ENCODE peak calls at places on chromosomes 13 and 19, in ten cellular contexts. One of them, this sample, is unnamed.

GRCh38 chr19:16013851-16014840 is 62.1 kb upstream of the TPM4 start:
- DNase-seq in GM04504: no peak
- DNase-seq in occipital lobe: no peak
- DNase-seq in ACHN: no peak
- DNase-seq in NCI-H510A: no peak
- DNase-seq in GM12865: no peak
- DNase-seq in activated CD8-positive, alpha-beta memory T cell treated with anti-CD3 and anti-CD28 coated beads for 24 hours: no peak
- DNase-seq in GM12892: no peak
- DNase-seq in pulmonary artery endothelial cell: no peak
- DNase-seq in stimulated activated CD4-positive, alpha-beta T cell treated with anti-CD3 and anti-CD28 coated beads, Interleukin-2, amount 100 ng/mL, for 48 hours: no peak
- DNase-seq in this sample: no peak

GRCh38 chr19:5968431-5969373 is 9.2 kb downstream of the RANBP3 start:
- DNase-seq in GM12865: no peak
- DNase-seq in NCI-H510A: peak
- DNase-seq in GM12892: no peak
- DNase-seq in pulmonary artery endothelial cell: no peak
- DNase-seq in activated CD8-positive, alpha-beta memory T cell treated with anti-CD3 and anti-CD28 coated beads for 24 hours: no peak
- DNase-seq in stimulated activated CD4-positive, alpha-beta T cell treated with anti-CD3 and anti-CD28 coated beads, Interleukin-2, amount 100 ng/mL, for 48 hours: no peak
- DNase-seq in GM04504: no peak
- DNase-seq in ACHN: no peak
- DNase-seq in occipital lobe: no peak
- DNase-seq in this sample: peak

GRCh38 chr13:52022355-52022754 is 2.1 kb upstream of the UTP14C start:
- DNase-seq in stimulated activated CD4-positive, alpha-beta T cell treated with anti-CD3 and anti-CD28 coated beads, Interleukin-2, amount 100 ng/mL, for 48 hours: no peak
- DNase-seq in activated CD8-positive, alpha-beta memory T cell treated with anti-CD3 and anti-CD28 coated beads for 24 hours: no peak
- DNase-seq in GM12865: no peak
- DNase-seq in occipital lobe: no peak
- DNase-seq in NCI-H510A: no peak
- DNase-seq in ACHN: no peak
- DNase-seq in GM04504: no peak
- DNase-seq in pulmonary artery endothelial cell: no peak
- DNase-seq in GM12892: no peak
- DNase-seq in this sample: no peak

GRCh38 chr19:28609091-28609755 is 603.7 kb downstream of the UQCRFS1 start:
- DNase-seq in GM12865: no peak
- DNase-seq in pulmonary artery endothelial cell: no peak
- DNase-seq in ACHN: no peak
- DNase-seq in GM12892: no peak
- DNase-seq in GM04504: no peak
- DNase-seq in activated CD8-positive, alpha-beta memory T cell treated with anti-CD3 and anti-CD28 coated beads for 24 hours: no peak
- DNase-seq in stimulated activated CD4-positive, alpha-beta T cell treated with anti-CD3 and anti-CD28 coated beads, Interleukin-2, amount 100 ng/mL, for 48 hours: no peak
- DNase-seq in occipital lobe: no peak
- DNase-seq in NCI-H510A: no peak
- DNase-seq in this sample: no peak

GRCh38 chr13:27659466-27659865 is 37.8 kb downstream of the POLR1D start:
- DNase-seq in stimulated activated CD4-positive, alpha-beta T cell treated with anti-CD3 and anti-CD28 coated beads, Interleukin-2, amount 100 ng/mL, for 48 hours: no peak
- DNase-seq in GM12865: no peak
- DNase-seq in NCI-H510A: no peak
- DNase-seq in activated CD8-positive, alpha-beta memory T cell treated with anti-CD3 and anti-CD28 coated beads for 24 hours: no peak
- DNase-seq in pulmonary artery endothelial cell: no peak
- DNase-seq in GM04504: no peak
- DNase-seq in GM12892: no peak
- DNase-seq in ACHN: no peak
- DNase-seq in occipital lobe: no peak
- DNase-seq in this sample: no peak

GRCh38 chr13:47337781-47338507 is 441.1 kb upstream of the HTR2A start:
- DNase-seq in occipital lobe: no peak
- DNase-seq in activated CD8-positive, alpha-beta memory T cell treated with anti-CD3 and anti-CD28 coated beads for 24 hours: no peak
- DNase-seq in GM04504: no peak
- DNase-seq in NCI-H510A: no peak
- DNase-seq in GM12892: no peak
- DNase-seq in ACHN: no peak
- DNase-seq in stimulated activated CD4-positive, alpha-beta T cell treated with anti-CD3 and anti-CD28 coated beads, Interleukin-2, amount 100 ng/mL, for 48 hours: no peak
- DNase-seq in pulmonary artery endothelial cell: no peak
- DNase-seq in GM12865: no peak
- DNase-seq in this sample: no peak

GRCh38 chr19:38642176-38642575 is 5.3 kb upstream of the ACTN4 start:
- DNase-seq in NCI-H510A: no peak
- DNase-seq in activated CD8-positive, alpha-beta memory T cell treated with anti-CD3 and anti-CD28 coated beads for 24 hours: no peak
- DNase-seq in GM04504: no peak
- DNase-seq in GM12865: no peak
- DNase-seq in pulmonary artery endothelial cell: no peak
- DNase-seq in stimulated activated CD4-positive, alpha-beta T cell treated with anti-CD3 and anti-CD28 coated beads, Interleukin-2, amount 100 ng/mL, for 48 hours: no peak
- DNase-seq in ACHN: no peak
- DNase-seq in occipital lobe: no peak
- DNase-seq in GM12892: no peak
- DNase-seq in this sample: no peak

GRCh38 chr19:23917856-23918255 is 3.2 kb downstream of the ZNF726 start:
- DNase-seq in stimulated activated CD4-positive, alpha-beta T cell treated with anti-CD3 and anti-CD28 coated beads, Interleukin-2, amount 100 ng/mL, for 48 hours: no peak
- DNase-seq in GM04504: no peak
- DNase-seq in GM12892: no peak
- DNase-seq in activated CD8-positive, alpha-beta memory T cell treated with anti-CD3 and anti-CD28 coated beads for 24 hours: no peak
- DNase-seq in ACHN: no peak
- DNase-seq in pulmonary artery endothelial cell: no peak
- DNase-seq in occipital lobe: no peak
- DNase-seq in NCI-H510A: peak
- DNase-seq in GM12865: no peak
- DNase-seq in this sample: no peak

GRCh38 chr19:30862876-30863275 is 486.4 kb downstream of the TSHZ3 start:
- DNase-seq in ACHN: no peak
- DNase-seq in NCI-H510A: no peak
- DNase-seq in activated CD8-positive, alpha-beta memory T cell treated with anti-CD3 and anti-CD28 coated beads for 24 hours: peak
- DNase-seq in occipital lobe: no peak
- DNase-seq in GM12865: no peak
- DNase-seq in pulmonary artery endothelial cell: no peak
- DNase-seq in stimulated activated CD4-positive, alpha-beta T cell treated with anti-CD3 and anti-CD28 coated beads, Interleukin-2, amount 100 ng/mL, for 48 hours: no peak
- DNase-seq in GM04504: no peak
- DNase-seq in GM12892: no peak
- DNase-seq in this sample: no peak

GRCh38 chr19:7397687-7398086 is 49.0 kb downstream of the ARHGEF18 start:
- DNase-seq in pulmonary artery endothelial cell: no peak
- DNase-seq in stimulated activated CD4-positive, alpha-beta T cell treated with anti-CD3 and anti-CD28 coated beads, Interleukin-2, amount 100 ng/mL, for 48 hours: no peak
- DNase-seq in GM04504: peak
- DNase-seq in GM12865: no peak
- DNase-seq in occipital lobe: no peak
- DNase-seq in NCI-H510A: no peak
- DNase-seq in activated CD8-positive, alpha-beta memory T cell treated with anti-CD3 and anti-CD28 coated beads for 24 hours: no peak
- DNase-seq in ACHN: no peak
- DNase-seq in GM12892: no peak
- DNase-seq in this sample: no peak

GRCh38 chr19:49559443-49559842 is 20.9 kb downstream of the NOSIP start:
- DNase-seq in ACHN: no peak
- DNase-seq in stimulated activated CD4-positive, alpha-beta T cell treated with anti-CD3 and anti-CD28 coated beads, Interleukin-2, amount 100 ng/mL, for 48 hours: no peak
- DNase-seq in occipital lobe: no peak
- DNase-seq in GM12892: no peak
- DNase-seq in GM04504: no peak
- DNase-seq in activated CD8-positive, alpha-beta memory T cell treated with anti-CD3 and anti-CD28 coated beads for 24 hours: no peak
- DNase-seq in GM12865: no peak
- DNase-seq in NCI-H510A: no peak
- DNase-seq in pulmonary artery endothelial cell: no peak
- DNase-seq in this sample: no peak

GRCh38 chr19:53982611-53983010 is 8.8 kb upstream of the CACNG6 start:
- DNase-seq in ACHN: no peak
- DNase-seq in pulmonary artery endothelial cell: no peak
- DNase-seq in GM04504: no peak
- DNase-seq in GM12892: no peak
- DNase-seq in NCI-H510A: no peak
- DNase-seq in activated CD8-positive, alpha-beta memory T cell treated with anti-CD3 and anti-CD28 coated beads for 24 hours: no peak
- DNase-seq in occipital lobe: no peak
- DNase-seq in GM12865: no peak
- DNase-seq in stimulated activated CD4-positive, alpha-beta T cell treated with anti-CD3 and anti-CD28 coated beads, Interleukin-2, amount 100 ng/mL, for 48 hours: no peak
- DNase-seq in this sample: no peak

GRCh38 chr19:19185853-19186728 is 5.9 kb downstream of the BORCS8 start:
- DNase-seq in GM12865: peak
- DNase-seq in GM04504: no peak
- DNase-seq in pulmonary artery endothelial cell: no peak
- DNase-seq in activated CD8-positive, alpha-beta memory T cell treated with anti-CD3 and anti-CD28 coated beads for 24 hours: peak
- DNase-seq in GM12892: no peak
- DNase-seq in occipital lobe: no peak
- DNase-seq in stimulated activated CD4-positive, alpha-beta T cell treated with anti-CD3 and anti-CD28 coated beads, Interleukin-2, amount 100 ng/mL, for 48 hours: peak
- DNase-seq in ACHN: peak
- DNase-seq in NCI-H510A: peak
- DNase-seq in this sample: no peak

GRCh38 chr19:42295831-42296525 is 6.0 kb upstream of the PRR19 start:
- DNase-seq in occipital lobe: peak
- DNase-seq in ACHN: peak
- DNase-seq in GM12892: peak
- DNase-seq in pulmonary artery endothelial cell: no peak
- DNase-seq in stimulated activated CD4-positive, alpha-beta T cell treated with anti-CD3 and anti-CD28 coated beads, Interleukin-2, amount 100 ng/mL, for 48 hours: peak
- DNase-seq in NCI-H510A: peak
- DNase-seq in GM12865: peak
- DNase-seq in GM04504: no peak
- DNase-seq in activated CD8-positive, alpha-beta memory T cell treated with anti-CD3 and anti-CD28 coated beads for 24 hours: peak
- DNase-seq in this sample: peak

GRCh38 chr19:35247526-35248309 is 1.1 kb upstream of the LSR start:
- DNase-seq in occipital lobe: no peak
- DNase-seq in ACHN: peak
- DNase-seq in GM12865: peak
- DNase-seq in stimulated activated CD4-positive, alpha-beta T cell treated with anti-CD3 and anti-CD28 coated beads, Interleukin-2, amount 100 ng/mL, for 48 hours: peak
- DNase-seq in GM12892: peak
- DNase-seq in activated CD8-positive, alpha-beta memory T cell treated with anti-CD3 and anti-CD28 coated beads for 24 hours: peak
- DNase-seq in GM04504: no peak
- DNase-seq in NCI-H510A: peak
- DNase-seq in pulmonary artery endothelial cell: no peak
- DNase-seq in this sample: peak

GRCh38 chr13:27295660-27296059 is 25.0 kb downstream of the RASL11A start:
- DNase-seq in ACHN: no peak
- DNase-seq in GM12892: no peak
- DNase-seq in NCI-H510A: no peak
- DNase-seq in stimulated activated CD4-positive, alpha-beta T cell treated with anti-CD3 and anti-CD28 coated beads, Interleukin-2, amount 100 ng/mL, for 48 hours: no peak
- DNase-seq in GM04504: no peak
- DNase-seq in pulmonary artery endothelial cell: no peak
- DNase-seq in occipital lobe: no peak
- DNase-seq in GM12865: no peak
- DNase-seq in activated CD8-positive, alpha-beta memory T cell treated with anti-CD3 and anti-CD28 coated beads for 24 hours: no peak
- DNase-seq in this sample: no peak

GRCh38 chr13:51180853-51181511 is 41.2 kb upstream of the FAM124A start:
- DNase-seq in activated CD8-positive, alpha-beta memory T cell treated with anti-CD3 and anti-CD28 coated beads for 24 hours: no peak
- DNase-seq in GM12892: no peak
- DNase-seq in GM12865: no peak
- DNase-seq in occipital lobe: no peak
- DNase-seq in pulmonary artery endothelial cell: no peak
- DNase-seq in GM04504: no peak
- DNase-seq in NCI-H510A: no peak
- DNase-seq in stimulated activated CD4-positive, alpha-beta T cell treated with anti-CD3 and anti-CD28 coated beads, Interleukin-2, amount 100 ng/mL, for 48 hours: no peak
- DNase-seq in ACHN: no peak
- DNase-seq in this sample: no peak

GRCh38 chr13:32988588-32989256 is 27.5 kb upstream of the KL start:
- DNase-seq in ACHN: no peak
- DNase-seq in GM04504: no peak
- DNase-seq in GM12892: no peak
- DNase-seq in stimulated activated CD4-positive, alpha-beta T cell treated with anti-CD3 and anti-CD28 coated beads, Interleukin-2, amount 100 ng/mL, for 48 hours: no peak
- DNase-seq in pulmonary artery endothelial cell: no peak
- DNase-seq in occipital lobe: no peak
- DNase-seq in GM12865: no peak
- DNase-seq in activated CD8-positive, alpha-beta memory T cell treated with anti-CD3 and anti-CD28 coated beads for 24 hours: no peak
- DNase-seq in NCI-H510A: no peak
- DNase-seq in this sample: no peak

GRCh38 chr19:39542198-39542597 is 2.2 kb upstream of the EID2 start:
- DNase-seq in pulmonary artery endothelial cell: peak
- DNase-seq in ACHN: no peak
- DNase-seq in stimulated activated CD4-positive, alpha-beta T cell treated with anti-CD3 and anti-CD28 coated beads, Interleukin-2, amount 100 ng/mL, for 48 hours: no peak
- DNase-seq in activated CD8-positive, alpha-beta memory T cell treated with anti-CD3 and anti-CD28 coated beads for 24 hours: peak
- DNase-seq in NCI-H510A: no peak
- DNase-seq in occipital lobe: no peak
- DNase-seq in GM12892: no peak
- DNase-seq in GM12865: no peak
- DNase-seq in GM04504: no peak
- DNase-seq in this sample: no peak

This sample was measured in kidney.